ENCODE peak calls at places on chromosomes 6 and 20, in nine cellular contexts. A is PC-9; S is Caco-2; D is CD4-positive, alpha-beta memory T cell; J is effector memory CD4-positive, alpha-beta T cell; H is psoas muscle; I is mesendoderm; N is IMR-90; Z is HCT116. B is an unnamed sample.
A peak's percentile ranks its signal among the peaks of the same experiment; 100 is the strongest.

GRCh38 chr6:125853168-125853567 is 62.4 kb downstream of the NCOA7 start:
- DNase-seq in A (no peak), S (no peak), D (no peak), J (no peak), H (no peak), I (no peak), N (no peak), Z (no peak), B (no peak)

GRCh38 chr20:17381701-17382100 is 149.5 kb downstream of the BFSP1 start:
- DNase-seq in A (no peak), S (no peak), D (no peak), J (no peak), H (no peak), I (no peak), N (no peak), Z (no peak), B (no peak)

GRCh38 chr6:42313038-42313437 is 95.4 kb upstream of the MRPS10 start:
- DNase-seq in A (no peak), S (no peak), D (no peak), J (no peak), H (no peak), I (no peak), N (peak; percentile 84), Z (no peak), B (no peak)

GRCh38 chr6:164109770-164110140 is 695.2 kb downstream of the QKI start:
- DNase-seq in A (no peak), S (no peak), D (no peak), J (no peak), H (peak; percentile 85), I (peak; percentile 38), N (no peak), Z (no peak), B (no peak)

GRCh38 chr6:2448826-2449571 is 203.6 kb upstream of the GMDS start:
- DNase-seq in A (peak; percentile 59), S (peak; percentile 68), D (no peak), J (no peak), H (no peak), I (peak; percentile 84), N (peak; percentile 89), Z (peak; percentile 59), B (no peak)

GRCh38 chr6:33764036-33764435 is 17.3 kb upstream of the IP6K3 start:
- DNase-seq in A (no peak), S (no peak), D (no peak), J (no peak), H (no peak), I (no peak), N (no peak), Z (no peak), B (no peak)

GRCh38 chr6:160919713-160920112 is 71.9 kb upstream of the MAP3K4 start:
- DNase-seq in A (peak; percentile 50), S (no peak), D (no peak), J (no peak), H (no peak), I (no peak), N (peak; percentile 83), Z (no peak), B (no peak)

GRCh38 chr20:59672576-59672975 is 68.2 kb downstream of the PHACTR3 start:
- DNase-seq in A (no peak), S (no peak), D (no peak), J (no peak), H (no peak), I (no peak), N (no peak), Z (no peak), B (no peak)

GRCh38 chr6:26385734-26386125 is 2.8 kb downstream of the BTN2A2 start:
- DNase-seq in A (no peak), S (no peak), D (no peak), J (no peak), H (no peak), I (no peak), N (no peak), Z (no peak), B (no peak)

GRCh38 chr20:48717959-48718223 is 109.9 kb downstream of the PREX1 start:
- DNase-seq in A (no peak), S (no peak), D (no peak), J (no peak), H (no peak), I (no peak), N (no peak), Z (no peak), B (peak; percentile 38)

GRCh38 chr6:47678739-47679138 is 19.6 kb upstream of the ADGRF4 start:
- DNase-seq in A (no peak), S (no peak), D (no peak), J (no peak), H (no peak), I (no peak), N (no peak), Z (no peak), B (no peak)

GRCh38 chr6:294656-295565 is 2.6 kb downstream of the DUSP22 start:
- DNase-seq in A (no peak), S (no peak), D (no peak), J (no peak), H (no peak), I (no peak), N (no peak), Z (no peak), B (no peak)

GRCh38 chr20:38113401-38114325 is 51.4 kb downstream of the TGM2 start:
- DNase-seq in A (no peak), S (peak; percentile 93), D (no peak), J (no peak), H (no peak), I (peak; percentile 88), N (no peak), Z (peak; percentile 27), B (no peak)
- H3K4me1 ChIP-seq in A (peaks cover 73% of the 10 kb centered on the region), S (peaks cover 76% of the 10 kb centered on the region), D (no peaks in the 10 kb centered on the region), J (no peaks in the 10 kb centered on the region), H (peaks cover 60% of the 10 kb centered on the region), I (no peaks in the 10 kb centered on the region), N (peaks cover 20% of the 10 kb centered on the region), Z (peaks cover 44% of the 10 kb centered on the region), B (no peaks in the 10 kb centered on the region)

GRCh38 chr6:85551264-85551663 is 42.4 kb downstream of the SNX14 start:
- DNase-seq in A (no peak), S (peak; percentile 57), D (peak; percentile 34), J (no peak), H (no peak), I (peak; percentile 52), N (no peak), Z (no peak), B (peak; percentile 4)

GRCh38 chr6:85561750-85562357 is 31.8 kb downstream of the SNX14 start:
- DNase-seq in A (no peak), S (no peak), D (no peak), J (no peak), H (no peak), I (no peak), N (peak; percentile 54), Z (no peak), B (no peak)

GRCh38 chr6:85552652-85553051 is 41.0 kb downstream of the SNX14 start:
- DNase-seq in A (no peak), S (no peak), D (no peak), J (no peak), H (no peak), I (no peak), N (no peak), Z (no peak), B (no peak)

GRCh38 chr6:85556992-85557668 is 36.5 kb downstream of the SNX14 start:
- DNase-seq in A (no peak), S (no peak), D (no peak), J (no peak), H (no peak), I (no peak), N (no peak), Z (no peak), B (no peak)
- H3K36me3 ChIP-seq in A (no peaks in the 10 kb centered on the region), S (no peaks in the 10 kb centered on the region), D (peaks cover 6% of the 10 kb centered on the region), J (peaks cover 21% of the 10 kb centered on the region), H (peaks cover 66% of the 10 kb centered on the region), I (no peaks in the 10 kb centered on the region), N (peaks cover 3% of the 10 kb centered on the region), Z (no peaks in the 10 kb centered on the region), B (peaks cover 24% of the 10 kb centered on the region)

GRCh38 chr6:36247691-36248090 is 22.2 kb upstream of the PNPLA1 start:
- DNase-seq in A (no peak), S (no peak), D (no peak), J (no peak), H (no peak), I (peak; percentile 75), N (peak; percentile 61), Z (no peak), B (no peak)

GRCh38 chr6:36243562-36244212 is 26.2 kb upstream of the PNPLA1 start:
- DNase-seq in A (no peak), S (no peak), D (no peak), J (no peak), H (no peak), I (no peak), N (no peak), Z (no peak), B (no peak)

GRCh38 chr6:36244641-36245280 is 25.1 kb upstream of the PNPLA1 start:
- DNase-seq in A (no peak), S (peak; percentile 81), D (no peak), J (no peak), H (no peak), I (peak; percentile 98), N (peak; percentile 36), Z (peak; percentile 23), B (no peak)

GRCh38 chr6:36246511-36247268 is 23.2 kb upstream of the PNPLA1 start:
- DNase-seq in A (peak; percentile 43), S (no peak), D (no peak), J (no peak), H (no peak), I (no peak), N (peak; percentile 31), Z (no peak), B (no peak)

GRCh38 chr6:36245572-36246031 is 24.3 kb upstream of the PNPLA1 start:
- DNase-seq in A (no peak), S (no peak), D (no peak), J (no peak), H (no peak), I (peak; percentile 51), N (no peak), Z (no peak), B (peak; percentile 22)
- H3K4me3 ChIP-seq in A (no peak overlapping the region), S (no peak overlapping the region), D (no peak overlapping the region), J (no peak overlapping the region), H (no peak overlapping the region), I (no peak overlapping the region), N (no peak overlapping the region), Z (no peak overlapping the region), B (no peak overlapping the region)

GRCh38 chr6:135161996-135162395 is 19.1 kb upstream of the MYB start:
- DNase-seq in A (no peak), S (no peak), D (no peak), J (no peak), H (no peak), I (no peak), N (no peak), Z (no peak), B (no peak)

GRCh38 chr6:135163440-135163738 is 17.7 kb upstream of the MYB start:
- DNase-seq in A (no peak), S (no peak), D (peak; percentile 76), J (peak; percentile 20), H (no peak), I (no peak), N (no peak), Z (no peak), B (peak; percentile 64)

GRCh38 chr6:135162678-135163439 is 18.2 kb upstream of the MYB start:
- DNase-seq in A (peak; percentile 35), S (peak; percentile 49), D (peak; percentile 35), J (no peak), H (no peak), I (peak; percentile 84), N (no peak), Z (peak; percentile 68), B (no peak)

GRCh38 chr6:135159531-135159930 is 21.6 kb upstream of the MYB start:
- DNase-seq in A (no peak), S (no peak), D (no peak), J (no peak), H (no peak), I (peak; percentile 51), N (no peak), Z (no peak), B (no peak)

GRCh38 chr6:135161411-135161810 is 19.7 kb upstream of the MYB start:
- DNase-seq in A (no peak), S (no peak), D (no peak), J (no peak), H (no peak), I (no peak), N (no peak), Z (no peak), B (no peak)
- H3K4me1 ChIP-seq in A (no peaks in the 10 kb centered on the region), S (no peaks in the 10 kb centered on the region), D (peaks cover 12% of the 10 kb centered on the region), J (no peaks in the 10 kb centered on the region), H (no peaks in the 10 kb centered on the region), I (no peaks in the 10 kb centered on the region), N (no peaks in the 10 kb centered on the region), Z (peaks cover 6% of the 10 kb centered on the region), B (peaks cover 18% of the 10 kb centered on the region)

B was measured in CD4-positive, CD25-positive, alpha-beta regulatory T cell.